ENCODE peak calls at places on chromosomes 2 and 18, in four cellular contexts. E is AG04449, A is nephron progenitor cell, U is GM19239. V is an unnamed sample.

GRCh38 chr2:231786917-231787292 is 660 bp downstream of the COPS7B start:
- DNase-seq in E (no peak), A (no peak), U (no peak), V (no peak)

GRCh38 chr18:23106575-23106974 is 28.7 kb upstream of the CABLES1 start:
- DNase-seq in E (peak; percentile 79), A (peak; percentile 26), U (no peak), V (no peak)

GRCh38 chr2:220192994-220193753 is 565.7 kb downstream of the SLC4A3 start:
- DNase-seq in E (no peak), A (no peak), U (no peak), V (no peak)

GRCh38 chr2:25558262-25558661 is 115.1 kb downstream of the DTNB start:
- DNase-seq in E (no peak), A (no peak), U (no peak), V (no peak)

GRCh38 chr2:15603044-15603765 is 11.5 kb downstream of the DDX1 start:
- DNase-seq in E (no peak), A (no peak), U (no peak), V (no peak)

GRCh38 chr18:69400253-69400975 is at the start of gene DOK6:
- DNase-seq in E (no peak), A (peak; percentile 81), U (no peak), V (peak; percentile 64)

GRCh38 chr2:230434677-230435324 is 18.8 kb downstream of the SP100 start:
- DNase-seq in E (no peak), A (no peak), U (no peak), V (no peak)

GRCh38 chr2:23944527-23944926 is 4.3 kb downstream of the UBXN2A start:
- DNase-seq in E (no peak), A (no peak), U (no peak), V (no peak)

GRCh38 chr2:162890690-162891311 is 52.2 kb upstream of the KCNH7 start:
- DNase-seq in E (peak; percentile 12), A (peak; percentile 31), U (peak; percentile 4), V (no peak)

GRCh38 chr18:10482985-10483949 is 28.8 kb downstream of the APCDD1 start:
- DNase-seq in E (no peak), A (no peak), U (peak; percentile 41), V (no peak)

GRCh38 chr2:178513876-178514275 is 33.6 kb downstream of the PLEKHA3 start:
- DNase-seq in E (no peak), A (no peak), U (no peak), V (no peak)

GRCh38 chr2:236584521-236585384 is 15.1 kb downstream of the ACKR3 start:
- DNase-seq in E (no peak), A (no peak), U (no peak), V (peak; percentile 56)

GRCh38 chr2:74474899-74475298 is 2.4 kb upstream of the MRPL53 start:
- DNase-seq in E (no peak), A (peak; percentile 38), U (no peak), V (no peak)

GRCh38 chr2:170324640-170325046 is 146.7 kb downstream of the MYO3B start:
- DNase-seq in E (no peak), A (peak; percentile 48), U (peak; percentile 7), V (no peak)

GRCh38 chr18:32771169-32771751 is 1.6 kb downstream of the KLHL14 start:
- DNase-seq in E (no peak), A (peak; percentile 55), U (no peak), V (no peak)

GRCh38 chr18:78482378-78482777 is 497.2 kb upstream of the SALL3 start:
- DNase-seq in E (no peak), A (no peak), U (no peak), V (no peak)

GRCh38 chr2:12769492-12770105 is 52.9 kb downstream of the TRIB2 start:
- DNase-seq in E (no peak), A (no peak), U (no peak), V (peak; percentile 77)

GRCh38 chr2:191311627-191312026 is 66.4 kb downstream of the MYO1B start:
- DNase-seq in E (no peak), A (no peak), U (no peak), V (no peak)

GRCh38 chr2:180823546-180824141 is 156.8 kb upstream of the UBE2E3 start:
- DNase-seq in E (peak; percentile 21), A (no peak), U (no peak), V (no peak)

GRCh38 chr2:205712508-205712907 is 30.2 kb downstream of the NRP2 start:
- DNase-seq in E (peak; percentile 41), A (no peak), U (no peak), V (no peak)

GRCh38 chr2:210502997-210503621 is 26.6 kb upstream of the LANCL1 start:
- DNase-seq in E (no peak), A (peak; percentile 32), U (peak; percentile 17), V (no peak)

GRCh38 chr2:176423819-176424218 is 154.6 kb downstream of the MTX2 start:
- DNase-seq in E (no peak), A (no peak), U (no peak), V (no peak)

GRCh38 chr18:56196495-56197225 is 441.7 kb downstream of the TXNL1 start:
- DNase-seq in E (no peak), A (no peak), U (no peak), V (no peak)

GRCh38 chr18:49924293-49924983 is 111.1 kb upstream of the ACAA2 start:
- DNase-seq in E (no peak), A (no peak), U (no peak), V (no peak)

GRCh38 chr18:6056171-6056932 is 161.0 kb upstream of the TMEM200C start:
- DNase-seq in E (no peak), A (no peak), U (no peak), V (no peak)

GRCh38 chr2:115874427-115874826 is 1432.0 kb downstream of the DPP10 start:
- DNase-seq in E (no peak), A (no peak), U (no peak), V (no peak)

GRCh38 chr2:74301262-74301661 is 42.0 kb downstream of the SLC4A5 start:
- DNase-seq in E (no peak), A (no peak), U (no peak), V (no peak)

GRCh38 chr2:97730245-97730644 is 16.9 kb downstream of the ZAP70 start:
- DNase-seq in E (no peak), A (no peak), U (no peak), V (no peak)

GRCh38 chr2:217178366-217178765 is 318.5 kb upstream of the TNP1 start:
- DNase-seq in E (no peak), A (no peak), U (no peak), V (no peak)

GRCh38 chr2:17916584-17916983 is 38.1 kb downstream of the KCNS3 start:
- DNase-seq in E (no peak), A (no peak), U (no peak), V (no peak)

GRCh38 chr18:34222396-34223163 is 2.1 kb downstream of the NOL4 start:
- DNase-seq in E (no peak), A (peak; percentile 63), U (no peak), V (peak; percentile 64)

GRCh38 chr2:70248810-70249438 is 496 bp upstream of the TIA1 start:
- DNase-seq in E (no peak), A (peak; percentile 93), U (peak; percentile 14), V (peak; percentile 95)

GRCh38 chr2:174153757-174154680 is 94.3 kb downstream of the OLA1 start:
- DNase-seq in E (peak; percentile 42), A (no peak), U (no peak), V (no peak)

GRCh38 chr2:207073791-207074678 is 91.7 kb downstream of the KLF7 start:
- DNase-seq in E (no peak), A (no peak), U (no peak), V (no peak)

GRCh38 chr2:181857471-181857870 is 34.1 kb upstream of the ITPRID2 start:
- DNase-seq in E (no peak), A (no peak), U (no peak), V (no peak)

GRCh38 chr2:37318401-37318800 is 6.2 kb downstream of the PRKD3 start:
- DNase-seq in E (peak; percentile 46), A (no peak), U (peak; percentile 10), V (no peak)

GRCh38 chr2:99576775-99577174 is 87.0 kb upstream of the REV1 start:
- DNase-seq in E (no peak), A (no peak), U (no peak), V (no peak)

V was measured in sigmoid colon.